ENCODE peak calls at places on chromosomes 4 and X, in seven cellular contexts. One of them, this sample, is unnamed.

GRCh38 chr4:105930696-105931095 is 35.4 kb downstream of the NPNT start:
- DNase-seq in stimulated activated CD4-positive, alpha-beta T cell treated with anti-CD3 and anti-CD28 coated beads, Interleukin-4, amount 100 ng/mL, for 4 hours: no peak
- DNase-seq in heart left ventricle: no peak
- DNase-seq in RKO: no peak
- DNase-seq in ELR: no peak
- DNase-seq in A172: no peak
- DNase-seq in NCI-H1092: no peak
- DNase-seq in this sample: no peak

GRCh38 chr4:188976644-188977115 is 837.4 kb downstream of the TRIML1 start:
- DNase-seq in ELR: peak
- DNase-seq in heart left ventricle: no peak
- DNase-seq in NCI-H1092: peak
- DNase-seq in RKO: no peak
- DNase-seq in stimulated activated CD4-positive, alpha-beta T cell treated with anti-CD3 and anti-CD28 coated beads, Interleukin-4, amount 100 ng/mL, for 4 hours: no peak
- DNase-seq in A172: peak
- DNase-seq in this sample: no peak

GRCh38 chr4:12949719-12950118 is 534.4 kb downstream of the RAB28 start:
- DNase-seq in ELR: no peak
- DNase-seq in RKO: no peak
- DNase-seq in heart left ventricle: no peak
- DNase-seq in A172: no peak
- DNase-seq in stimulated activated CD4-positive, alpha-beta T cell treated with anti-CD3 and anti-CD28 coated beads, Interleukin-4, amount 100 ng/mL, for 4 hours: no peak
- DNase-seq in NCI-H1092: no peak
- DNase-seq in this sample: no peak

GRCh38 chr4:188439641-188440311 is 300.5 kb downstream of the TRIML1 start:
- DNase-seq in stimulated activated CD4-positive, alpha-beta T cell treated with anti-CD3 and anti-CD28 coated beads, Interleukin-4, amount 100 ng/mL, for 4 hours: no peak
- DNase-seq in RKO: no peak
- DNase-seq in A172: peak
- DNase-seq in heart left ventricle: peak
- DNase-seq in NCI-H1092: peak
- DNase-seq in ELR: no peak
- DNase-seq in this sample: no peak

GRCh38 chr4:75229783-75230570 is 284.2 kb downstream of the RCHY1 start:
- DNase-seq in stimulated activated CD4-positive, alpha-beta T cell treated with anti-CD3 and anti-CD28 coated beads, Interleukin-4, amount 100 ng/mL, for 4 hours: no peak
- DNase-seq in NCI-H1092: no peak
- DNase-seq in A172: no peak
- DNase-seq in ELR: no peak
- DNase-seq in RKO: no peak
- DNase-seq in heart left ventricle: no peak
- DNase-seq in this sample: no peak

GRCh38 chr4:128354205-128354821 is 66.7 kb upstream of the PGRMC2 start:
- DNase-seq in ELR: peak
- DNase-seq in A172: peak
- DNase-seq in heart left ventricle: no peak
- DNase-seq in RKO: no peak
- DNase-seq in NCI-H1092: no peak
- DNase-seq in stimulated activated CD4-positive, alpha-beta T cell treated with anti-CD3 and anti-CD28 coated beads, Interleukin-4, amount 100 ng/mL, for 4 hours: no peak
- DNase-seq in this sample: no peak

GRCh38 chrX:41153453-41153852 is 68.2 kb downstream of the USP9X start:
- DNase-seq in ELR: no peak
- DNase-seq in RKO: no peak
- DNase-seq in NCI-H1092: no peak
- DNase-seq in stimulated activated CD4-positive, alpha-beta T cell treated with anti-CD3 and anti-CD28 coated beads, Interleukin-4, amount 100 ng/mL, for 4 hours: no peak
- DNase-seq in heart left ventricle: no peak
- DNase-seq in A172: no peak
- DNase-seq in this sample: no peak

GRCh38 chrX:139642241-139642927 is 65.6 kb downstream of the MCF2 start:
- DNase-seq in A172: no peak
- DNase-seq in stimulated activated CD4-positive, alpha-beta T cell treated with anti-CD3 and anti-CD28 coated beads, Interleukin-4, amount 100 ng/mL, for 4 hours: no peak
- DNase-seq in heart left ventricle: no peak
- DNase-seq in RKO: no peak
- DNase-seq in NCI-H1092: no peak
- DNase-seq in ELR: no peak
- DNase-seq in this sample: no peak

This sample was measured in activated T-helper 9 cell treated with anti-CD3 and anti-CD28 coated beads, Interleukin-2, amount 50 U/mL, for 16 hours.